ENCODE peak calls at places on chromosomes 16 and 17, in seven cellular contexts. One of them, this sample, is unnamed.

GRCh38 chr17:50472286-50472685 is 3.6 kb upstream of the CHAD start:
- DNase-seq in SJSA1: no peak
- DNase-seq in activated T-helper 1 cell treated with anti-CD3 and anti-CD28 coated beads, Interleukin-12 subunit alpha, Interleukin-12 subunit beta, Interleukin-2, Interleukin-4 antibody, amounts not matched to agents 30 ng/mL and 10 ng/mL and 1 ng/mL, durations not matched to agents 14 hours and 24 hours and 36 hours: no peak
- DNase-seq in Daoy: no peak
- DNase-seq in dermis blood vessel endothelial cell: no peak
- DNase-seq in heart left ventricle: no peak
- DNase-seq in hepatic stellate cell: no peak
- DNase-seq in this sample: no peak

GRCh38 chr17:39564201-39564828 is 43.4 kb downstream of the NEUROD2 start:
- DNase-seq in SJSA1: no peak
- DNase-seq in activated T-helper 1 cell treated with anti-CD3 and anti-CD28 coated beads, Interleukin-12 subunit alpha, Interleukin-12 subunit beta, Interleukin-2, Interleukin-4 antibody, amounts not matched to agents 30 ng/mL and 10 ng/mL and 1 ng/mL, durations not matched to agents 14 hours and 24 hours and 36 hours: no peak
- DNase-seq in Daoy: no peak
- DNase-seq in dermis blood vessel endothelial cell: no peak
- DNase-seq in heart left ventricle: no peak
- DNase-seq in hepatic stellate cell: no peak
- DNase-seq in this sample: no peak

GRCh38 chr17:68455756-68456528 is 1.4 kb downstream of the WIPI1 start:
- DNase-seq in SJSA1: no peak
- DNase-seq in activated T-helper 1 cell treated with anti-CD3 and anti-CD28 coated beads, Interleukin-12 subunit alpha, Interleukin-12 subunit beta, Interleukin-2, Interleukin-4 antibody, amounts not matched to agents 30 ng/mL and 10 ng/mL and 1 ng/mL, durations not matched to agents 14 hours and 24 hours and 36 hours: no peak
- DNase-seq in Daoy: peak
- DNase-seq in dermis blood vessel endothelial cell: no peak
- DNase-seq in heart left ventricle: no peak
- DNase-seq in hepatic stellate cell: peak
- DNase-seq in this sample: no peak

GRCh38 chr17:18246880-18247612 is 11.5 kb downstream of the FLII start:
- DNase-seq in SJSA1: no peak
- DNase-seq in activated T-helper 1 cell treated with anti-CD3 and anti-CD28 coated beads, Interleukin-12 subunit alpha, Interleukin-12 subunit beta, Interleukin-2, Interleukin-4 antibody, amounts not matched to agents 30 ng/mL and 10 ng/mL and 1 ng/mL, durations not matched to agents 14 hours and 24 hours and 36 hours: no peak
- DNase-seq in Daoy: peak
- DNase-seq in dermis blood vessel endothelial cell: peak
- DNase-seq in heart left ventricle: peak
- DNase-seq in hepatic stellate cell: peak
- DNase-seq in this sample: peak

GRCh38 chr16:818592-818991 is 18.1 kb upstream of the GNG13 start:
- DNase-seq in SJSA1: no peak
- DNase-seq in activated T-helper 1 cell treated with anti-CD3 and anti-CD28 coated beads, Interleukin-12 subunit alpha, Interleukin-12 subunit beta, Interleukin-2, Interleukin-4 antibody, amounts not matched to agents 30 ng/mL and 10 ng/mL and 1 ng/mL, durations not matched to agents 14 hours and 24 hours and 36 hours: no peak
- DNase-seq in Daoy: no peak
- DNase-seq in dermis blood vessel endothelial cell: no peak
- DNase-seq in heart left ventricle: no peak
- DNase-seq in hepatic stellate cell: no peak
- DNase-seq in this sample: no peak

GRCh38 chr17:2373179-2373578 is 27.7 kb downstream of the MNT start:
- DNase-seq in SJSA1: no peak
- DNase-seq in activated T-helper 1 cell treated with anti-CD3 and anti-CD28 coated beads, Interleukin-12 subunit alpha, Interleukin-12 subunit beta, Interleukin-2, Interleukin-4 antibody, amounts not matched to agents 30 ng/mL and 10 ng/mL and 1 ng/mL, durations not matched to agents 14 hours and 24 hours and 36 hours: no peak
- DNase-seq in Daoy: no peak
- DNase-seq in dermis blood vessel endothelial cell: no peak
- DNase-seq in heart left ventricle: no peak
- DNase-seq in hepatic stellate cell: no peak
- DNase-seq in this sample: no peak

GRCh38 chr17:82242977-82243647 is 14.3 kb downstream of the SLC16A3 start:
- DNase-seq in SJSA1: no peak
- DNase-seq in activated T-helper 1 cell treated with anti-CD3 and anti-CD28 coated beads, Interleukin-12 subunit alpha, Interleukin-12 subunit beta, Interleukin-2, Interleukin-4 antibody, amounts not matched to agents 30 ng/mL and 10 ng/mL and 1 ng/mL, durations not matched to agents 14 hours and 24 hours and 36 hours: no peak
- DNase-seq in Daoy: peak
- DNase-seq in dermis blood vessel endothelial cell: no peak
- DNase-seq in heart left ventricle: peak
- DNase-seq in hepatic stellate cell: peak
- DNase-seq in this sample: peak

GRCh38 chr17:65074778-65075250 is 18.3 kb upstream of the GNA13 start:
- DNase-seq in SJSA1: peak
- DNase-seq in activated T-helper 1 cell treated with anti-CD3 and anti-CD28 coated beads, Interleukin-12 subunit alpha, Interleukin-12 subunit beta, Interleukin-2, Interleukin-4 antibody, amounts not matched to agents 30 ng/mL and 10 ng/mL and 1 ng/mL, durations not matched to agents 14 hours and 24 hours and 36 hours: no peak
- DNase-seq in Daoy: no peak
- DNase-seq in dermis blood vessel endothelial cell: peak
- DNase-seq in heart left ventricle: peak
- DNase-seq in hepatic stellate cell: no peak
- DNase-seq in this sample: no peak

GRCh38 chr16:57795431-57795878 is 6.8 kb downstream of the KIFC3 start:
- DNase-seq in SJSA1: no peak
- DNase-seq in activated T-helper 1 cell treated with anti-CD3 and anti-CD28 coated beads, Interleukin-12 subunit alpha, Interleukin-12 subunit beta, Interleukin-2, Interleukin-4 antibody, amounts not matched to agents 30 ng/mL and 10 ng/mL and 1 ng/mL, durations not matched to agents 14 hours and 24 hours and 36 hours: no peak
- DNase-seq in Daoy: peak
- DNase-seq in dermis blood vessel endothelial cell: peak
- DNase-seq in heart left ventricle: no peak
- DNase-seq in hepatic stellate cell: peak
- DNase-seq in this sample: peak

GRCh38 chr16:79658301-79659001 is 57.9 kb upstream of the MAF start:
- DNase-seq in SJSA1: peak
- DNase-seq in activated T-helper 1 cell treated with anti-CD3 and anti-CD28 coated beads, Interleukin-12 subunit alpha, Interleukin-12 subunit beta, Interleukin-2, Interleukin-4 antibody, amounts not matched to agents 30 ng/mL and 10 ng/mL and 1 ng/mL, durations not matched to agents 14 hours and 24 hours and 36 hours: no peak
- DNase-seq in Daoy: peak
- DNase-seq in dermis blood vessel endothelial cell: no peak
- DNase-seq in heart left ventricle: no peak
- DNase-seq in hepatic stellate cell: peak
- DNase-seq in this sample: no peak

GRCh38 chr16:58024673-58025350 is 742 bp upstream of the MMP15 start:
- DNase-seq in SJSA1: no peak
- DNase-seq in activated T-helper 1 cell treated with anti-CD3 and anti-CD28 coated beads, Interleukin-12 subunit alpha, Interleukin-12 subunit beta, Interleukin-2, Interleukin-4 antibody, amounts not matched to agents 30 ng/mL and 10 ng/mL and 1 ng/mL, durations not matched to agents 14 hours and 24 hours and 36 hours: no peak
- DNase-seq in Daoy: no peak
- DNase-seq in dermis blood vessel endothelial cell: peak
- DNase-seq in heart left ventricle: no peak
- DNase-seq in hepatic stellate cell: no peak
- DNase-seq in this sample: no peak

GRCh38 chr17:37605813-37606505 is 3.3 kb downstream of the SYNRG start:
- DNase-seq in SJSA1: no peak
- DNase-seq in activated T-helper 1 cell treated with anti-CD3 and anti-CD28 coated beads, Interleukin-12 subunit alpha, Interleukin-12 subunit beta, Interleukin-2, Interleukin-4 antibody, amounts not matched to agents 30 ng/mL and 10 ng/mL and 1 ng/mL, durations not matched to agents 14 hours and 24 hours and 36 hours: peak
- DNase-seq in Daoy: no peak
- DNase-seq in dermis blood vessel endothelial cell: peak
- DNase-seq in heart left ventricle: no peak
- DNase-seq in hepatic stellate cell: no peak
- DNase-seq in this sample: no peak

GRCh38 chr17:75874323-75875181 is 3.8 kb downstream of the TRIM47 start:
- DNase-seq in SJSA1: no peak
- DNase-seq in activated T-helper 1 cell treated with anti-CD3 and anti-CD28 coated beads, Interleukin-12 subunit alpha, Interleukin-12 subunit beta, Interleukin-2, Interleukin-4 antibody, amounts not matched to agents 30 ng/mL and 10 ng/mL and 1 ng/mL, durations not matched to agents 14 hours and 24 hours and 36 hours: no peak
- DNase-seq in Daoy: no peak
- DNase-seq in dermis blood vessel endothelial cell: no peak
- DNase-seq in heart left ventricle: no peak
- DNase-seq in hepatic stellate cell: no peak
- DNase-seq in this sample: no peak

GRCh38 chr17:4420692-4421131 is 13.0 kb upstream of the SPNS3 start:
- DNase-seq in SJSA1: peak
- DNase-seq in activated T-helper 1 cell treated with anti-CD3 and anti-CD28 coated beads, Interleukin-12 subunit alpha, Interleukin-12 subunit beta, Interleukin-2, Interleukin-4 antibody, amounts not matched to agents 30 ng/mL and 10 ng/mL and 1 ng/mL, durations not matched to agents 14 hours and 24 hours and 36 hours: peak
- DNase-seq in Daoy: peak
- DNase-seq in dermis blood vessel endothelial cell: peak
- DNase-seq in heart left ventricle: peak
- DNase-seq in hepatic stellate cell: peak
- DNase-seq in this sample: peak

GRCh38 chr16:11354733-11355574 is 9.7 kb downstream of the RMI2 start:
- DNase-seq in SJSA1: no peak
- DNase-seq in activated T-helper 1 cell treated with anti-CD3 and anti-CD28 coated beads, Interleukin-12 subunit alpha, Interleukin-12 subunit beta, Interleukin-2, Interleukin-4 antibody, amounts not matched to agents 30 ng/mL and 10 ng/mL and 1 ng/mL, durations not matched to agents 14 hours and 24 hours and 36 hours: peak
- DNase-seq in Daoy: peak
- DNase-seq in dermis blood vessel endothelial cell: no peak
- DNase-seq in heart left ventricle: no peak
- DNase-seq in hepatic stellate cell: no peak
- DNase-seq in this sample: no peak

GRCh38 chr17:1412185-1413110 is 12.4 kb upstream of the YWHAE start:
- DNase-seq in SJSA1: no peak
- DNase-seq in activated T-helper 1 cell treated with anti-CD3 and anti-CD28 coated beads, Interleukin-12 subunit alpha, Interleukin-12 subunit beta, Interleukin-2, Interleukin-4 antibody, amounts not matched to agents 30 ng/mL and 10 ng/mL and 1 ng/mL, durations not matched to agents 14 hours and 24 hours and 36 hours: no peak
- DNase-seq in Daoy: no peak
- DNase-seq in dermis blood vessel endothelial cell: no peak
- DNase-seq in heart left ventricle: no peak
- DNase-seq in hepatic stellate cell: no peak
- DNase-seq in this sample: no peak

GRCh38 chr16:4994719-4995434 is 36.7 kb downstream of the SEC14L5 start:
- DNase-seq in SJSA1: no peak
- DNase-seq in activated T-helper 1 cell treated with anti-CD3 and anti-CD28 coated beads, Interleukin-12 subunit alpha, Interleukin-12 subunit beta, Interleukin-2, Interleukin-4 antibody, amounts not matched to agents 30 ng/mL and 10 ng/mL and 1 ng/mL, durations not matched to agents 14 hours and 24 hours and 36 hours: no peak
- DNase-seq in Daoy: no peak
- DNase-seq in dermis blood vessel endothelial cell: no peak
- DNase-seq in heart left ventricle: no peak
- DNase-seq in hepatic stellate cell: no peak
- DNase-seq in this sample: no peak

GRCh38 chr16:87318158-87318644 is 1.0 kb upstream of the C16orf95 start:
- DNase-seq in SJSA1: no peak
- DNase-seq in activated T-helper 1 cell treated with anti-CD3 and anti-CD28 coated beads, Interleukin-12 subunit alpha, Interleukin-12 subunit beta, Interleukin-2, Interleukin-4 antibody, amounts not matched to agents 30 ng/mL and 10 ng/mL and 1 ng/mL, durations not matched to agents 14 hours and 24 hours and 36 hours: no peak
- DNase-seq in Daoy: no peak
- DNase-seq in dermis blood vessel endothelial cell: peak
- DNase-seq in heart left ventricle: no peak
- DNase-seq in hepatic stellate cell: no peak
- DNase-seq in this sample: no peak

GRCh38 chr17:17745476-17746455 is 64.5 kb downstream of the RAI1 start:
- DNase-seq in SJSA1: no peak
- DNase-seq in activated T-helper 1 cell treated with anti-CD3 and anti-CD28 coated beads, Interleukin-12 subunit alpha, Interleukin-12 subunit beta, Interleukin-2, Interleukin-4 antibody, amounts not matched to agents 30 ng/mL and 10 ng/mL and 1 ng/mL, durations not matched to agents 14 hours and 24 hours and 36 hours: no peak
- DNase-seq in Daoy: no peak
- DNase-seq in dermis blood vessel endothelial cell: peak
- DNase-seq in heart left ventricle: no peak
- DNase-seq in hepatic stellate cell: no peak
- DNase-seq in this sample: no peak

GRCh38 chr17:78805301-78805700 is 23.2 kb upstream of the CYTH1 start:
- DNase-seq in SJSA1: no peak
- DNase-seq in activated T-helper 1 cell treated with anti-CD3 and anti-CD28 coated beads, Interleukin-12 subunit alpha, Interleukin-12 subunit beta, Interleukin-2, Interleukin-4 antibody, amounts not matched to agents 30 ng/mL and 10 ng/mL and 1 ng/mL, durations not matched to agents 14 hours and 24 hours and 36 hours: peak
- DNase-seq in Daoy: no peak
- DNase-seq in dermis blood vessel endothelial cell: peak
- DNase-seq in heart left ventricle: no peak
- DNase-seq in hepatic stellate cell: no peak
- DNase-seq in this sample: peak

GRCh38 chr16:70158261-70158939 is 15.2 kb upstream of the CLEC18C start:
- DNase-seq in SJSA1: no peak
- DNase-seq in activated T-helper 1 cell treated with anti-CD3 and anti-CD28 coated beads, Interleukin-12 subunit alpha, Interleukin-12 subunit beta, Interleukin-2, Interleukin-4 antibody, amounts not matched to agents 30 ng/mL and 10 ng/mL and 1 ng/mL, durations not matched to agents 14 hours and 24 hours and 36 hours: no peak
- DNase-seq in Daoy: no peak
- DNase-seq in dermis blood vessel endothelial cell: no peak
- DNase-seq in heart left ventricle: no peak
- DNase-seq in hepatic stellate cell: peak
- DNase-seq in this sample: no peak

GRCh38 chr17:67194134-67194533 is 50.9 kb downstream of the HELZ start:
- DNase-seq in SJSA1: peak
- DNase-seq in activated T-helper 1 cell treated with anti-CD3 and anti-CD28 coated beads, Interleukin-12 subunit alpha, Interleukin-12 subunit beta, Interleukin-2, Interleukin-4 antibody, amounts not matched to agents 30 ng/mL and 10 ng/mL and 1 ng/mL, durations not matched to agents 14 hours and 24 hours and 36 hours: no peak
- DNase-seq in Daoy: no peak
- DNase-seq in dermis blood vessel endothelial cell: peak
- DNase-seq in heart left ventricle: no peak
- DNase-seq in hepatic stellate cell: peak
- DNase-seq in this sample: no peak

GRCh38 chr16:57559075-57559790 is 16.8 kb downstream of the ADGRG5 start:
- DNase-seq in SJSA1: no peak
- DNase-seq in activated T-helper 1 cell treated with anti-CD3 and anti-CD28 coated beads, Interleukin-12 subunit alpha, Interleukin-12 subunit beta, Interleukin-2, Interleukin-4 antibody, amounts not matched to agents 30 ng/mL and 10 ng/mL and 1 ng/mL, durations not matched to agents 14 hours and 24 hours and 36 hours: no peak
- DNase-seq in Daoy: no peak
- DNase-seq in dermis blood vessel endothelial cell: no peak
- DNase-seq in heart left ventricle: no peak
- DNase-seq in hepatic stellate cell: no peak
- DNase-seq in this sample: no peak

GRCh38 chr17:55037828-55038227 is 69.3 kb downstream of the STXBP4 start:
- DNase-seq in SJSA1: no peak
- DNase-seq in activated T-helper 1 cell treated with anti-CD3 and anti-CD28 coated beads, Interleukin-12 subunit alpha, Interleukin-12 subunit beta, Interleukin-2, Interleukin-4 antibody, amounts not matched to agents 30 ng/mL and 10 ng/mL and 1 ng/mL, durations not matched to agents 14 hours and 24 hours and 36 hours: peak
- DNase-seq in Daoy: no peak
- DNase-seq in dermis blood vessel endothelial cell: no peak
- DNase-seq in heart left ventricle: no peak
- DNase-seq in hepatic stellate cell: no peak
- DNase-seq in this sample: no peak

GRCh38 chr17:41957869-41958231 is 8.7 kb upstream of the CNP start:
- DNase-seq in SJSA1: no peak
- DNase-seq in activated T-helper 1 cell treated with anti-CD3 and anti-CD28 coated beads, Interleukin-12 subunit alpha, Interleukin-12 subunit beta, Interleukin-2, Interleukin-4 antibody, amounts not matched to agents 30 ng/mL and 10 ng/mL and 1 ng/mL, durations not matched to agents 14 hours and 24 hours and 36 hours: no peak
- DNase-seq in Daoy: no peak
- DNase-seq in dermis blood vessel endothelial cell: no peak
- DNase-seq in heart left ventricle: no peak
- DNase-seq in hepatic stellate cell: no peak
- DNase-seq in this sample: no peak

GRCh38 chr16:29775742-29776408 is 2.2 kb upstream of the ZG16 start:
- DNase-seq in SJSA1: no peak
- DNase-seq in activated T-helper 1 cell treated with anti-CD3 and anti-CD28 coated beads, Interleukin-12 subunit alpha, Interleukin-12 subunit beta, Interleukin-2, Interleukin-4 antibody, amounts not matched to agents 30 ng/mL and 10 ng/mL and 1 ng/mL, durations not matched to agents 14 hours and 24 hours and 36 hours: no peak
- DNase-seq in Daoy: peak
- DNase-seq in dermis blood vessel endothelial cell: no peak
- DNase-seq in heart left ventricle: no peak
- DNase-seq in hepatic stellate cell: peak
- DNase-seq in this sample: no peak

GRCh38 chr17:78390241-78391050 is 12.0 kb downstream of the PGS1 start:
- DNase-seq in SJSA1: peak
- DNase-seq in activated T-helper 1 cell treated with anti-CD3 and anti-CD28 coated beads, Interleukin-12 subunit alpha, Interleukin-12 subunit beta, Interleukin-2, Interleukin-4 antibody, amounts not matched to agents 30 ng/mL and 10 ng/mL and 1 ng/mL, durations not matched to agents 14 hours and 24 hours and 36 hours: no peak
- DNase-seq in Daoy: peak
- DNase-seq in dermis blood vessel endothelial cell: peak
- DNase-seq in heart left ventricle: peak
- DNase-seq in hepatic stellate cell: peak
- DNase-seq in this sample: peak

GRCh38 chr17:41689497-41690299 is 1.0 kb downstream of the EIF1 start:
- DNase-seq in SJSA1: peak
- DNase-seq in activated T-helper 1 cell treated with anti-CD3 and anti-CD28 coated beads, Interleukin-12 subunit alpha, Interleukin-12 subunit beta, Interleukin-2, Interleukin-4 antibody, amounts not matched to agents 30 ng/mL and 10 ng/mL and 1 ng/mL, durations not matched to agents 14 hours and 24 hours and 36 hours: peak
- DNase-seq in Daoy: peak
- DNase-seq in dermis blood vessel endothelial cell: peak
- DNase-seq in heart left ventricle: peak
- DNase-seq in hepatic stellate cell: no peak
- DNase-seq in this sample: peak

GRCh38 chr17:6473128-6473767 is 29.0 kb downstream of the PIMREG start:
- DNase-seq in SJSA1: peak
- DNase-seq in activated T-helper 1 cell treated with anti-CD3 and anti-CD28 coated beads, Interleukin-12 subunit alpha, Interleukin-12 subunit beta, Interleukin-2, Interleukin-4 antibody, amounts not matched to agents 30 ng/mL and 10 ng/mL and 1 ng/mL, durations not matched to agents 14 hours and 24 hours and 36 hours: peak
- DNase-seq in Daoy: peak
- DNase-seq in dermis blood vessel endothelial cell: peak
- DNase-seq in heart left ventricle: peak
- DNase-seq in hepatic stellate cell: peak
- DNase-seq in this sample: peak

GRCh38 chr17:2885751-2886150 is 89.5 kb downstream of the RAP1GAP2 start:
- DNase-seq in SJSA1: no peak
- DNase-seq in activated T-helper 1 cell treated with anti-CD3 and anti-CD28 coated beads, Interleukin-12 subunit alpha, Interleukin-12 subunit beta, Interleukin-2, Interleukin-4 antibody, amounts not matched to agents 30 ng/mL and 10 ng/mL and 1 ng/mL, durations not matched to agents 14 hours and 24 hours and 36 hours: no peak
- DNase-seq in Daoy: no peak
- DNase-seq in dermis blood vessel endothelial cell: no peak
- DNase-seq in heart left ventricle: no peak
- DNase-seq in hepatic stellate cell: no peak
- DNase-seq in this sample: no peak

GRCh38 chr17:200604-200985 is 19.1 kb upstream of the DOC2B start:
- DNase-seq in SJSA1: no peak
- DNase-seq in activated T-helper 1 cell treated with anti-CD3 and anti-CD28 coated beads, Interleukin-12 subunit alpha, Interleukin-12 subunit beta, Interleukin-2, Interleukin-4 antibody, amounts not matched to agents 30 ng/mL and 10 ng/mL and 1 ng/mL, durations not matched to agents 14 hours and 24 hours and 36 hours: no peak
- DNase-seq in Daoy: peak
- DNase-seq in dermis blood vessel endothelial cell: no peak
- DNase-seq in heart left ventricle: no peak
- DNase-seq in hepatic stellate cell: no peak
- DNase-seq in this sample: no peak

GRCh38 chr16:51317575-51317974 is 166.5 kb upstream of the SALL1 start:
- DNase-seq in SJSA1: no peak
- DNase-seq in activated T-helper 1 cell treated with anti-CD3 and anti-CD28 coated beads, Interleukin-12 subunit alpha, Interleukin-12 subunit beta, Interleukin-2, Interleukin-4 antibody, amounts not matched to agents 30 ng/mL and 10 ng/mL and 1 ng/mL, durations not matched to agents 14 hours and 24 hours and 36 hours: no peak
- DNase-seq in Daoy: no peak
- DNase-seq in dermis blood vessel endothelial cell: no peak
- DNase-seq in heart left ventricle: no peak
- DNase-seq in hepatic stellate cell: no peak
- DNase-seq in this sample: no peak

GRCh38 chr17:65638221-65638940 is 76.9 kb upstream of the AXIN2 start:
- DNase-seq in SJSA1: no peak
- DNase-seq in activated T-helper 1 cell treated with anti-CD3 and anti-CD28 coated beads, Interleukin-12 subunit alpha, Interleukin-12 subunit beta, Interleukin-2, Interleukin-4 antibody, amounts not matched to agents 30 ng/mL and 10 ng/mL and 1 ng/mL, durations not matched to agents 14 hours and 24 hours and 36 hours: no peak
- DNase-seq in Daoy: no peak
- DNase-seq in dermis blood vessel endothelial cell: no peak
- DNase-seq in heart left ventricle: no peak
- DNase-seq in hepatic stellate cell: peak
- DNase-seq in this sample: no peak